ENCODE peak calls at places on chromosomes 13 and 19, in six cellular contexts. G is HCT116, W is prostate gland, C is GM23338, S is GM12891, I is suprapubic skin. H is an unnamed sample.

GRCh38 chr19:47068246-47068645 is 19.8 kb upstream of the TMEM160 start:
- DNase-seq in C (no peak), G (no peak), I (no peak), W (no peak), S (no peak), H (no peak)

GRCh38 chr13:113116871-113117271 is 5.7 kb upstream of the F10 start:
- DNase-seq in I (peak), C (no peak), G (no peak), W (no peak), S (no peak), H (peak)

GRCh38 chr19:14432817-14433453 is at the start of gene PKN1:
- DNase-seq in W (no peak), G (no peak), S (peak), C (peak), I (no peak), H (peak)

GRCh38 chr13:52835071-52835793 is 13.2 kb downstream of the PCDH8 start:
- DNase-seq in G (no peak), C (no peak), W (no peak), I (no peak), S (no peak), H (no peak)

GRCh38 chr19:6769006-6769637 is 1.9 kb upstream of the SH2D3A start:
- DNase-seq in S (no peak), I (no peak), C (peak), G (no peak), W (no peak), H (no peak)

GRCh38 chr19:37594064-37594981 is at the start of the genes ZNF540 and ZNF571:
- DNase-seq in I (peak), S (peak), C (peak), G (no peak), W (peak), H (peak)

GRCh38 chr13:31786011-31786410 is 46.7 kb downstream of the RXFP2 start:
- DNase-seq in W (no peak), I (no peak), S (no peak), G (no peak), C (no peak), H (no peak)

GRCh38 chr13:106683179-106683578 is 115.2 kb upstream of the ARGLU1 start:
- DNase-seq in S (no peak), G (no peak), I (no peak), C (no peak), W (no peak), H (no peak)

GRCh38 chr13:22080832-22081231 is 410.0 kb downstream of the FGF9 start:
- DNase-seq in W (no peak), C (peak), G (no peak), I (no peak), S (no peak), H (no peak)

GRCh38 chr13:73800011-73800410 is 334.2 kb downstream of the KLF12 start:
- DNase-seq in S (no peak), I (no peak), W (no peak), C (no peak), G (no peak), H (no peak)

GRCh38 chr19:5205388-5205787 is 135.2 kb downstream of the PTPRS start:
- DNase-seq in C (no peak), S (no peak), W (no peak), I (no peak), G (no peak), H (no peak)

GRCh38 chr13:73465629-73465974 is 406.8 kb downstream of the KLF5 start:
- DNase-seq in I (no peak), C (no peak), G (peak), W (no peak), S (no peak), H (no peak)

GRCh38 chr13:28659611-28659970 is 661 bp downstream of the POMP start:
- DNase-seq in I (no peak), W (no peak), S (no peak), C (no peak), G (no peak), H (no peak)

GRCh38 chr13:29454931-29455481 is 140.5 kb downstream of the SLC7A1 start:
- DNase-seq in C (peak), G (peak), I (no peak), S (no peak), W (peak), H (no peak)

GRCh38 chr13:53200498-53201453 is 172.2 kb downstream of the OLFM4 start:
- DNase-seq in I (no peak), G (no peak), C (peak), S (no peak), W (peak), H (peak)

GRCh38 chr13:113533441-113533840 is 42.9 kb upstream of the DCUN1D2 start:
- DNase-seq in C (no peak), S (no peak), I (no peak), W (peak), G (no peak), H (no peak)

GRCh38 chr19:31562916-31563626 is 213.8 kb upstream of the TSHZ3 start:
- DNase-seq in S (no peak), W (no peak), G (no peak), C (peak), I (no peak), H (no peak)

GRCh38 chr13:109949395-109949794 is 163.0 kb upstream of the IRS2 start:
- DNase-seq in W (no peak), C (no peak), I (no peak), G (no peak), S (no peak), H (no peak)

GRCh38 chr13:43239441-43239840 is 216.1 kb downstream of the DNAJC15 start:
- DNase-seq in I (no peak), C (no peak), S (no peak), G (no peak), W (no peak), H (no peak)

GRCh38 chr19:37998801-37999308 is 91.8 kb downstream of the SIPA1L3 start:
- DNase-seq in S (no peak), I (no peak), C (no peak), G (no peak), W (no peak), H (no peak)

GRCh38 chr13:23159205-23159586 is 21.6 kb upstream of the SGCG start:
- DNase-seq in I (no peak), W (no peak), C (peak), G (no peak), S (no peak), H (no peak)

GRCh38 chr19:20359933-20360720 is 193.1 kb downstream of the ZNF486 start:
- DNase-seq in W (peak), C (peak), S (no peak), I (no peak), G (no peak), H (no peak)

GRCh38 chr19:15448778-15449619 is 757 bp downstream of the WIZ start:
- DNase-seq in C (peak), G (no peak), I (no peak), S (peak), W (no peak), H (no peak)

GRCh38 chr13:46086985-46087384 is 17.8 kb downstream of the CPB2 start:
- DNase-seq in W (no peak), S (no peak), I (no peak), G (no peak), C (no peak), H (no peak)

GRCh38 chr13:36530050-36530789 is 97.9 kb downstream of the CCNA1 start:
- DNase-seq in I (no peak), G (no peak), C (no peak), W (peak), S (no peak), H (no peak)

GRCh38 chr13:23696610-23697009 is 126.4 kb downstream of the TNFRSF19 start:
- DNase-seq in G (no peak), S (no peak), W (no peak), C (peak), I (no peak), H (no peak)

GRCh38 chr19:38267780-38268430 is 3.5 kb downstream of the SPINT2 start:
- DNase-seq in W (peak), G (no peak), S (no peak), C (peak), I (no peak), H (peak)

GRCh38 chr19:1239796-1240737 is 1.5 kb upstream of the ATP5F1D start:
- DNase-seq in C (peak), I (peak), W (peak), S (peak), G (peak), H (peak)

GRCh38 chr19:49431330-49431749 is 6.2 kb downstream of the GFY start:
- DNase-seq in C (no peak), I (peak), W (no peak), G (no peak), S (no peak), H (no peak)

GRCh38 chr19:40701758-40702157 is 11.3 kb upstream of the NUMBL start:
- DNase-seq in S (no peak), C (no peak), G (no peak), I (no peak), W (no peak), H (no peak)

GRCh38 chr19:1534972-1535371 is 11.1 kb downstream of the PLK5 start:
- DNase-seq in G (no peak), W (no peak), C (no peak), I (no peak), S (no peak), H (no peak)

GRCh38 chr19:49983645-49984229 is 22.8 kb upstream of the SIGLEC11 start:
- DNase-seq in C (peak), S (peak), G (peak), I (peak), W (peak), H (peak)

GRCh38 chr13:32587014-32587773 is 942 bp downstream of the PDS5B start:
- DNase-seq in W (peak), S (peak), I (peak), C (peak), G (peak), H (peak)

GRCh38 chr13:34356686-34357434 is 538.9 kb downstream of the RFC3 start:
- DNase-seq in S (no peak), C (no peak), G (no peak), I (no peak), W (no peak), H (no peak)

GRCh38 chr13:35131471-35131870 is 189.4 kb downstream of the NBEA start:
- DNase-seq in W (no peak), G (no peak), S (no peak), C (no peak), I (no peak), H (no peak)

GRCh38 chr19:51129716-51130115 is 5.0 kb downstream of the SIGLEC9 start:
- DNase-seq in S (no peak), G (no peak), W (no peak), I (peak), C (no peak), H (no peak)

GRCh38 chr19:51128227-51128626 is 3.5 kb downstream of the SIGLEC9 start:
- DNase-seq in S (no peak), I (peak), C (no peak), W (no peak), G (no peak), H (no peak)

GRCh38 chr19:51127032-51127431 is 2.3 kb downstream of the SIGLEC9 start:
- DNase-seq in S (no peak), C (no peak), W (no peak), I (peak), G (no peak), H (no peak)

GRCh38 chr19:51125421-51126075 is 842 bp downstream of the SIGLEC9 start:
- DNase-seq in S (no peak), W (no peak), G (no peak), C (no peak), I (peak), H (no peak)

GRCh38 chr19:51127755-51128154 is 3.0 kb downstream of the SIGLEC9 start:
- DNase-seq in W (no peak), G (no peak), I (peak), S (no peak), C (no peak), H (no peak)
- TF ChIP-seq POLR2AphosphoS5 in W (no peak), G (no peak), I (no peak), S (no peak), C (no peak), H (no peak)

DNA sequence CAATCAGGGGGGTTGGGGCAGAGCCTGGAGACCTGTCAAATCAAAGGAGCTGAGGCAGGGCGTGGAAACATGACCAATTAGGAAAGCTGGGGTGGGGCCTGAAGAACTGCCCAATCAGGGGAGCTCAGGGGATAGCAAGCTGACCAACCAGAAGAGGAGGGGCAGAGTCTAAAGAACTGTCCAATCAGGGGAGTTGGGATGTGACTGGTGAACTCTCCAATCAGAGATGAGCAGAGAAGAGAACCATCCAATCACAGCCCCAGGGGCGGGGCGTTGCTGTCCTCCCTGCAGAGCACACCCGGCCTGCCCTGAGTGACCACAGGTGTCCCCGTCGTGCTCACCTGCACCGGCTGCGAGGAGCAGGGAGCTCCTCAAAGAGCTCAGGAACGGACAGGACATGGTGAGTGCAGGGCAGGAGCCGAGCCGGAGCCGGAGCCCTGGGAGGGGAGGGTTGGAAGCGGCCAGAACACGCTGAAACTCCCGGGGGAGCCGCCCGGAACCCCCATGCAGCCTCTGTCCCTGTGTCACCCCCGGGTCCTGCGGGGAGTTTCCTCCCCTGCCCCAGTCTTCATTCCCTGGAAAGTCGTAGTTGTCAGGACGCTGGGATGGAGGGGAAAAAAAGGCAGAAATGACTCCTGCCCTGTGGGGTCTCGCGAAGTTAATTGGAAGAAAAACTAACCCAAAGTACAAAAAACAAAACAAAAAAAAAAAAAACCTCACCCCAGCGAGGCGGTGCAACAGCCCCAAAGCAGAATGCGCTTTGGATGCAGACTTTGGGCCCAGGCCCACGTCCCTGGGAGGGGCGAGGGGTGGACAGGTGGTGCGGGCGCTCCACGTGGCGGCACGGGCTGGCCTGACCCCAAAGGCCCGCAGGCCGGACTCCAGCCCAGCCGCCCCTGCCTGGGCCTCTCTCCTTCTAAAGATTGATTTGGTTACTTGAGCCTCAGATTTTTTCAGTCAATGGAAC is at the start of gene ZNF556:
- DNase-seq in S (no peak), W (no peak), G (peak), I (no peak), C (peak), H (no peak)
- TF ChIP-seq POLR2AphosphoS5 in S (no peak), W (no peak), G (no peak), I (no peak), C (no peak), H (no peak)

GRCh38 chr19:39506944-39507714 is 7.8 kb upstream of the SELENOV start:
- DNase-seq in C (peak), S (peak), W (no peak), G (no peak), I (no peak), H (no peak)
- TF ChIP-seq POLR2AphosphoS5 in C (peak), S (no peak), W (no peak), G (no peak), I (no peak), H (no peak)

GRCh38 chr19:19110410-19111137 is 27.7 kb downstream of the TMEM161A start:
- DNase-seq in S (no peak), I (no peak), W (no peak), G (no peak), C (peak), H (no peak)
- TF ChIP-seq POLR2AphosphoS5 in S (no peak), I (no peak), W (no peak), G (no peak), C (peak), H (no peak)

GRCh38 chr19:45782820-45783785 is 813 bp upstream of the DMPK start:
- DNase-seq in G (no peak), I (no peak), W (peak), C (no peak), S (no peak), H (no peak)

GRCh38 chr19:45784096-45784495 is 1.8 kb upstream of the DMPK start:
- DNase-seq in W (no peak), I (no peak), G (no peak), C (no peak), S (no peak), H (no peak)

GRCh38 chr19:45785781-45786532 is 3.7 kb upstream of the DMPK start:
- DNase-seq in W (no peak), G (no peak), C (no peak), I (no peak), S (no peak), H (no peak)

GRCh38 chr19:45786533-45786894 is 4.2 kb upstream of the DMPK start:
- DNase-seq in I (no peak), C (no peak), G (no peak), W (no peak), S (no peak), H (no peak)

GRCh38 chr19:45785097-45785496 is 2.8 kb upstream of the DMPK start:
- DNase-seq in I (no peak), C (no peak), G (no peak), S (no peak), W (no peak), H (no peak)
- TF ChIP-seq POLR2AphosphoS5 in I (no peak), C (no peak), G (no peak), S (no peak), W (no peak), H (no peak)

H was measured in stomach.